ENCODE peak calls at places on chromosomes 12 and 14, in eight cellular contexts. One of them, this sample, is unnamed.
A peak's percentile ranks its signal among the peaks of the same experiment; 100 is the strongest.

GRCh38 chr12:47071241-47071852 is 8.1 kb upstream of the PCED1B start:
- DNase-seq in hepatocyte: peak; percentile 28
- DNase-seq in HCT116: no peak
- DNase-seq in OCI-LY7: peak; percentile 37
- DNase-seq in PC-3: peak; percentile 35
- DNase-seq in GM23338: peak; percentile 82
- DNase-seq in neural progenitor cell: peak; percentile 76
- DNase-seq in SK-N-SH: no peak
- DNase-seq in this sample: peak; percentile 29

GRCh38 chr12:132465269-132466190 is 24.4 kb upstream of the FBRSL1 start:
- DNase-seq in PC-3: no peak
- DNase-seq in OCI-LY7: no peak
- DNase-seq in SK-N-SH: no peak
- DNase-seq in HCT116: no peak
- DNase-seq in neural progenitor cell: peak; percentile 67
- DNase-seq in GM23338: no peak
- DNase-seq in hepatocyte: peak; percentile 45
- DNase-seq in this sample: no peak

GRCh38 chr12:76636141-76636692 is 76.6 kb upstream of the OSBPL8 start:
- DNase-seq in OCI-LY7: no peak
- DNase-seq in GM23338: peak; percentile 30
- DNase-seq in HCT116: no peak
- DNase-seq in PC-3: peak; percentile 74
- DNase-seq in neural progenitor cell: no peak
- DNase-seq in hepatocyte: no peak
- DNase-seq in SK-N-SH: no peak
- DNase-seq in this sample: no peak

GRCh38 chr12:9271875-9272274 is 63.7 kb upstream of the PZP start:
- DNase-seq in neural progenitor cell: no peak
- DNase-seq in SK-N-SH: no peak
- DNase-seq in GM23338: no peak
- DNase-seq in PC-3: no peak
- DNase-seq in OCI-LY7: no peak
- DNase-seq in HCT116: no peak
- DNase-seq in hepatocyte: no peak
- DNase-seq in this sample: no peak

GRCh38 chr14:74661726-74662450 is 49.9 kb upstream of the LTBP2 start:
- DNase-seq in PC-3: no peak
- DNase-seq in OCI-LY7: no peak
- DNase-seq in GM23338: no peak
- DNase-seq in neural progenitor cell: no peak
- DNase-seq in hepatocyte: no peak
- DNase-seq in HCT116: no peak
- DNase-seq in SK-N-SH: no peak
- DNase-seq in this sample: no peak

GRCh38 chr12:32240833-32241232 is 134.2 kb downstream of the BICD1 start:
- DNase-seq in PC-3: peak; percentile 31
- DNase-seq in OCI-LY7: no peak
- DNase-seq in HCT116: no peak
- DNase-seq in hepatocyte: no peak
- DNase-seq in neural progenitor cell: no peak
- DNase-seq in GM23338: no peak
- DNase-seq in SK-N-SH: no peak
- DNase-seq in this sample: no peak

GRCh38 chr14:68109132-68109531 is 289.6 kb downstream of the RAD51B start:
- DNase-seq in OCI-LY7: no peak
- DNase-seq in GM23338: no peak
- DNase-seq in PC-3: no peak
- DNase-seq in SK-N-SH: no peak
- DNase-seq in neural progenitor cell: no peak
- DNase-seq in hepatocyte: peak; percentile 15
- DNase-seq in HCT116: no peak
- DNase-seq in this sample: no peak

GRCh38 chr12:1080520-1081223 is 89.6 kb downstream of the ERC1 start:
- DNase-seq in OCI-LY7: no peak
- DNase-seq in PC-3: no peak
- DNase-seq in HCT116: no peak
- DNase-seq in neural progenitor cell: no peak
- DNase-seq in GM23338: no peak
- DNase-seq in hepatocyte: no peak
- DNase-seq in SK-N-SH: no peak
- DNase-seq in this sample: peak; percentile 39

GRCh38 chr12:84198294-84198946 is 714.2 kb downstream of the SLC6A15 start:
- DNase-seq in PC-3: no peak
- DNase-seq in OCI-LY7: no peak
- DNase-seq in GM23338: no peak
- DNase-seq in hepatocyte: no peak
- DNase-seq in SK-N-SH: no peak
- DNase-seq in HCT116: no peak
- DNase-seq in neural progenitor cell: no peak
- DNase-seq in this sample: no peak

GRCh38 chr12:92928431-92928961 is 599 bp downstream of the EEA1 start:
- DNase-seq in PC-3: peak; percentile 15
- DNase-seq in SK-N-SH: peak; percentile 77
- DNase-seq in OCI-LY7: peak; percentile 49
- DNase-seq in GM23338: no peak
- DNase-seq in neural progenitor cell: no peak
- DNase-seq in hepatocyte: peak; percentile 71
- DNase-seq in HCT116: no peak
- DNase-seq in this sample: no peak

GRCh38 chr14:60250318-60251035 is 1.5 kb downstream of the PPM1A start:
- DNase-seq in GM23338: peak; percentile 23
- DNase-seq in SK-N-SH: peak; percentile 36
- DNase-seq in HCT116: peak; percentile 6
- DNase-seq in OCI-LY7: peak; percentile 25
- DNase-seq in hepatocyte: peak; percentile 39
- DNase-seq in PC-3: peak; percentile 71
- DNase-seq in neural progenitor cell: peak; percentile 39
- DNase-seq in this sample: no peak

GRCh38 chr14:71471604-71472003 is 460.6 kb upstream of the RGS6 start:
- DNase-seq in PC-3: no peak
- DNase-seq in GM23338: no peak
- DNase-seq in hepatocyte: no peak
- DNase-seq in SK-N-SH: no peak
- DNase-seq in neural progenitor cell: no peak
- DNase-seq in HCT116: no peak
- DNase-seq in OCI-LY7: no peak
- DNase-seq in this sample: no peak

GRCh38 chr14:104968541-104969401 is 9.4 kb downstream of the AHNAK2 start:
- DNase-seq in HCT116: no peak
- DNase-seq in neural progenitor cell: peak; percentile 37
- DNase-seq in OCI-LY7: peak; percentile 71
- DNase-seq in SK-N-SH: peak; percentile 51
- DNase-seq in PC-3: peak; percentile 53
- DNase-seq in hepatocyte: peak; percentile 67
- DNase-seq in GM23338: no peak
- DNase-seq in this sample: no peak

GRCh38 chr12:107349008-107349747 is 255.8 kb upstream of the CRY1 start:
- DNase-seq in HCT116: peak; percentile 94
- DNase-seq in OCI-LY7: no peak
- DNase-seq in hepatocyte: peak; percentile 65
- DNase-seq in GM23338: peak; percentile 61
- DNase-seq in PC-3: peak; percentile 99
- DNase-seq in neural progenitor cell: peak; percentile 24
- DNase-seq in SK-N-SH: peak; percentile 32
- DNase-seq in this sample: no peak

GRCh38 chr12:13173537-13173936 is 23.0 kb upstream of the EMP1 start:
- DNase-seq in PC-3: peak; percentile 75
- DNase-seq in SK-N-SH: no peak
- DNase-seq in GM23338: no peak
- DNase-seq in OCI-LY7: no peak
- DNase-seq in hepatocyte: peak; percentile 80
- DNase-seq in neural progenitor cell: peak; percentile 50
- DNase-seq in HCT116: peak; percentile 72
- DNase-seq in this sample: peak; percentile 67

GRCh38 chr14:100903672-100904185 is at the start of gene RTL1:
- DNase-seq in neural progenitor cell: no peak
- DNase-seq in SK-N-SH: peak; percentile 58
- DNase-seq in PC-3: no peak
- DNase-seq in OCI-LY7: no peak
- DNase-seq in GM23338: no peak
- DNase-seq in HCT116: no peak
- DNase-seq in hepatocyte: no peak
- DNase-seq in this sample: no peak

GRCh38 chr14:23033801-23034497 is 751 bp downstream of the PSMB5 start:
- DNase-seq in hepatocyte: no peak
- DNase-seq in HCT116: no peak
- DNase-seq in neural progenitor cell: no peak
- DNase-seq in SK-N-SH: no peak
- DNase-seq in PC-3: no peak
- DNase-seq in GM23338: no peak
- DNase-seq in OCI-LY7: no peak
- DNase-seq in this sample: no peak

GRCh38 chr12:26112703-26113147 is 12.1 kb downstream of the BHLHE41 start:
- DNase-seq in neural progenitor cell: peak; percentile 64
- DNase-seq in PC-3: peak; percentile 95
- DNase-seq in OCI-LY7: no peak
- DNase-seq in GM23338: peak; percentile 80
- DNase-seq in SK-N-SH: no peak
- DNase-seq in HCT116: no peak
- DNase-seq in hepatocyte: peak; percentile 44
- DNase-seq in this sample: no peak

GRCh38 chr14:103718572-103718971 is 3.0 kb downstream of the ZFYVE21 start:
- DNase-seq in OCI-LY7: no peak
- DNase-seq in GM23338: no peak
- DNase-seq in SK-N-SH: no peak
- DNase-seq in PC-3: no peak
- DNase-seq in HCT116: no peak
- DNase-seq in neural progenitor cell: no peak
- DNase-seq in hepatocyte: no peak
- DNase-seq in this sample: no peak

GRCh38 chr12:12837025-12837872 is 24.1 kb downstream of the DDX47 start:
- DNase-seq in GM23338: peak; percentile 83
- DNase-seq in neural progenitor cell: peak; percentile 57
- DNase-seq in HCT116: peak; percentile 67
- DNase-seq in OCI-LY7: peak; percentile 41
- DNase-seq in PC-3: peak; percentile 91
- DNase-seq in hepatocyte: peak; percentile 83
- DNase-seq in SK-N-SH: peak; percentile 66
- DNase-seq in this sample: peak; percentile 27

GRCh38 chr14:73477618-73478266 is 13.0 kb upstream of the RIOX1 start:
- DNase-seq in OCI-LY7: no peak
- DNase-seq in neural progenitor cell: no peak
- DNase-seq in hepatocyte: no peak
- DNase-seq in PC-3: no peak
- DNase-seq in HCT116: no peak
- DNase-seq in GM23338: no peak
- DNase-seq in SK-N-SH: no peak
- DNase-seq in this sample: no peak

GRCh38 chr12:107554941-107555340 is 130.7 kb upstream of the PWP1 start:
- DNase-seq in GM23338: no peak
- DNase-seq in PC-3: no peak
- DNase-seq in OCI-LY7: no peak
- DNase-seq in neural progenitor cell: no peak
- DNase-seq in SK-N-SH: no peak
- DNase-seq in hepatocyte: no peak
- DNase-seq in HCT116: no peak
- DNase-seq in this sample: no peak

DNA sequence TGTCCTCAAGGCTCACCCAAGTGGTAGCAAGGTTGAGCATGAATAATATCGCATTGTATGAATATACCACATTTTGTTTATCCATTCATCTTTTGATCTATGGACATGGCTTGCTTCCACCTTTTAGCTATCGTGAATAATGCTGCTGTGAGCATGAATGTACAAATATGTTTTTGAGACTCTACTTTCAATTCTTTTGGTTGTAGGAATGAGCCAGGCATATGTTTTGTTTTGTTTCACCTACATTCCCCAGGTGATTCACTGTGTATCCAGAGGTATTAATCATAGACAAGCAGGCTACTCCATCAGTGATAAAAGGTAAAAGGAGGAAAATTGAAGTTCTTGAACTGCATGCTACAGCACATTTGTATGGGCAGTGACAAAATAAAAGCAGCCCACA is 35.8 kb downstream of the CDKL1 start:
- DNase-seq in HCT116: no peak
- DNase-seq in SK-N-SH: no peak
- DNase-seq in hepatocyte: no peak
- DNase-seq in neural progenitor cell: no peak
- DNase-seq in OCI-LY7: no peak
- DNase-seq in GM23338: no peak
- DNase-seq in PC-3: peak; percentile 86
- DNase-seq in this sample: no peak
- TF ChIP-seq CTCF in HCT116: no peak
- TF ChIP-seq CTCF in SK-N-SH: no peak
- TF ChIP-seq CTCF in hepatocyte: no peak
- TF ChIP-seq CTCF in neural progenitor cell: no peak
- TF ChIP-seq CTCF in OCI-LY7: no peak
- TF ChIP-seq CTCF in GM23338: no peak
- TF ChIP-seq CTCF in PC-3: no peak
- TF ChIP-seq CTCF in this sample: no peak

GRCh38 chr12:53994691-53995310 is 5.2 kb upstream of the HOXC9 start:
- DNase-seq in HCT116: no peak
- DNase-seq in neural progenitor cell: no peak
- DNase-seq in SK-N-SH: no peak
- DNase-seq in PC-3: no peak
- DNase-seq in OCI-LY7: no peak
- DNase-seq in GM23338: peak; percentile 51
- DNase-seq in hepatocyte: no peak
- DNase-seq in this sample: no peak
- H3K27ac ChIP-seq in HCT116: peak overlapping the region; percentile 81
- H3K27ac ChIP-seq in neural progenitor cell: no peak overlapping the region
- H3K27ac ChIP-seq in SK-N-SH: no peak overlapping the region
- H3K27ac ChIP-seq in PC-3: peak overlapping the region; percentile 86
- H3K27ac ChIP-seq in OCI-LY7: no peak overlapping the region
- H3K27ac ChIP-seq in GM23338: no peak overlapping the region
- H3K27ac ChIP-seq in hepatocyte: no peak overlapping the region
- H3K27ac ChIP-seq in this sample: no peak overlapping the region

DNA sequence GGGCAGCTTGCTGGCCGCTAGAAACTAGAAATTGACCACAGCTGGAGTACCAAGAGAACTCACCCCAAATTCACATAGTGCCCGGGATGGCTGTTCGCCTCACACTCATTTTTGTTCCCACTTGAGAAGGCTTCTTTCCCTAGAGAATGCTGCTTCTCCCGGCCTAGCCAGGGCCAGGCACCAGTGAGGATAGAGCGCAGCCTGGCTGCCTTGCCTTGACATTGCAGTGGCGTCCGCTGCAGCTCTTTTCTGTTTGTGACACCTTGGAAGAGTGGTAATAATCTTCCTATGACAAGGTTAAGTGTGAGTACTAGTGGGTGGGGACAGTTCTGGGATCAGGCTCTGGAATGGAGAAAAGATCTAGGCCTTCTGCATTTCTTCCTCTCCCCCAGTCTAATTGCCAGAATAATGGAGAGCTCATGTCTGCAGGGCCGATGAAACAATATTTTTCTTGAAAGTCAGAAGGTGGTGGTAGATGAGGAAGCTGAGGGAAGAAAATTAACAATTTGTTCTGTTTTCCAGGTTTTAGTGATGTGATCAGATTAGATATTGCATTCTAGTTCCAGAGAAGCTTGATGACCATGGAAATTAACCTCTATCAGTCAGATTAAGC is 3.7 kb downstream of the TMEM253 start:
- DNase-seq in OCI-LY7: peak; percentile 80
- DNase-seq in neural progenitor cell: peak; percentile 85
- DNase-seq in HCT116: peak; percentile 72
- DNase-seq in hepatocyte: peak; percentile 90
- DNase-seq in SK-N-SH: peak; percentile 75
- DNase-seq in PC-3: peak; percentile 71
- DNase-seq in GM23338: peak; percentile 87
- DNase-seq in this sample: peak; percentile 65
- TF ChIP-seq EZH2phosphoT487 in OCI-LY7: no peak
- TF ChIP-seq EZH2phosphoT487 in neural progenitor cell: no peak
- TF ChIP-seq EZH2phosphoT487 in HCT116: no peak
- TF ChIP-seq EZH2phosphoT487 in hepatocyte: no peak
- TF ChIP-seq EZH2phosphoT487 in SK-N-SH: no peak
- TF ChIP-seq EZH2phosphoT487 in PC-3: no peak
- TF ChIP-seq EZH2phosphoT487 in GM23338: no peak
- TF ChIP-seq EZH2phosphoT487 in this sample: no peak

GRCh38 chr12:49017764-49018281 is 753 bp downstream of the PRKAG1 start:
- DNase-seq in HCT116: no peak
- DNase-seq in neural progenitor cell: no peak
- DNase-seq in OCI-LY7: peak; percentile 36
- DNase-seq in SK-N-SH: peak; percentile 60
- DNase-seq in hepatocyte: peak; percentile 52
- DNase-seq in PC-3: peak; percentile 35
- DNase-seq in GM23338: no peak
- DNase-seq in this sample: no peak
- TF ChIP-seq CTCF in HCT116: no peak
- TF ChIP-seq CTCF in neural progenitor cell: no peak
- TF ChIP-seq CTCF in OCI-LY7: no peak
- TF ChIP-seq CTCF in SK-N-SH: no peak
- TF ChIP-seq CTCF in hepatocyte: no peak
- TF ChIP-seq CTCF in PC-3: no peak
- TF ChIP-seq CTCF in GM23338: no peak
- TF ChIP-seq CTCF in this sample: no peak

This sample was measured in MM.1S.